ENCODE peak calls at places on chromosomes 6 and 20, in nine cellular contexts. X is coronary artery, E is AG10803, L is fibroblast of mammary gland, I is left lung, R is A549, P is AG04449, T is tibial artery, V is IMR-90. Y is an unnamed sample.

GRCh38 chr20:50467618-50468373 is 42.4 kb upstream of the PTPN1 start:
- DNase-seq in T (no peak), R (peak; percentile 75), I (no peak), P (no peak), X (no peak), L (peak; percentile 55), E (peak; percentile 51), V (peak; percentile 50), Y (no peak)

GRCh38 chr6:142802124-142802523 is 142.9 kb downstream of the HIVEP2 start:
- DNase-seq in X (no peak), V (peak; percentile 99), E (peak; percentile 99), I (no peak), P (peak; percentile 99), R (peak; percentile 69), L (peak; percentile 99), T (no peak), Y (no peak)

GRCh38 chr6:29376003-29376402 is 912 bp upstream of the OR12D3 start:
- DNase-seq in R (peak; percentile 4), X (no peak), T (no peak), P (no peak), E (no peak), L (peak; percentile 1), I (no peak), V (no peak), Y (peak; percentile 33)

GRCh38 chr6:16338577-16339262 is 100.3 kb downstream of the GMPR start:
- DNase-seq in X (no peak), V (peak; percentile 100), L (peak; percentile 100), R (peak; percentile 58), T (peak; percentile 85), E (peak; percentile 100), I (no peak), P (peak; percentile 99), Y (no peak)

GRCh38 chr20:56626367-56627121 is 2.6 kb upstream of the TFAP2C start:
- DNase-seq in T (no peak), P (no peak), E (peak; percentile 36), V (no peak), L (peak; percentile 41), I (peak; percentile 71), R (peak; percentile 45), X (no peak), Y (peak; percentile 52)

GRCh38 chr20:50516935-50517816 is 7.0 kb downstream of the PTPN1 start:
- DNase-seq in P (no peak), E (no peak), T (no peak), L (no peak), I (no peak), V (no peak), R (no peak), X (no peak), Y (no peak)

GRCh38 chr6:42083530-42083929 is 33.2 kb downstream of the TAF8 start:
- DNase-seq in E (no peak), X (no peak), P (no peak), I (peak; percentile 12), L (no peak), T (no peak), V (no peak), R (no peak), Y (no peak)

GRCh38 chr6:98777762-98778161 is 56.6 kb upstream of the POU3F2 start:
- DNase-seq in L (no peak), X (no peak), R (no peak), I (no peak), V (no peak), E (no peak), T (no peak), P (no peak), Y (peak; percentile 48)

GRCh38 chr6:89574860-89575561 is 63.5 kb downstream of the LYRM2 start:
- DNase-seq in L (no peak), P (no peak), E (no peak), I (no peak), V (no peak), X (no peak), R (no peak), T (no peak), Y (no peak)

GRCh38 chr6:12801141-12801540 is 84.6 kb downstream of the PHACTR1 start:
- DNase-seq in R (no peak), V (no peak), T (no peak), L (no peak), P (no peak), E (peak; percentile 94), I (no peak), X (no peak), Y (no peak)

GRCh38 chr6:47794577-47795135 is 12.8 kb downstream of the OPN5 start:
- DNase-seq in R (no peak), L (no peak), I (no peak), X (no peak), T (no peak), E (no peak), V (no peak), P (no peak), Y (no peak)

GRCh38 chr6:1328129-1328528 is 16.2 kb downstream of the FOXQ1 start:
- DNase-seq in V (no peak), X (no peak), P (no peak), E (no peak), L (no peak), T (no peak), R (no peak), I (no peak), Y (no peak)

GRCh38 chr20:5657190-5657872 is 92.9 kb upstream of the SHLD1 start:
- DNase-seq in V (peak; percentile 99), X (no peak), L (peak; percentile 98), P (peak; percentile 76), R (peak; percentile 97), E (peak; percentile 98), I (no peak), T (peak; percentile 48), Y (no peak)

GRCh38 chr6:26571592-26572296 is 25.0 kb upstream of the ABT1 start:
- DNase-seq in T (peak; percentile 52), V (peak; percentile 90), E (peak; percentile 85), L (peak; percentile 89), X (no peak), R (peak; percentile 90), I (no peak), P (no peak), Y (peak; percentile 50)

GRCh38 chr6:109623288-109623687 is 67.7 kb downstream of the AK9 start:
- DNase-seq in R (no peak), L (no peak), V (no peak), X (no peak), I (no peak), E (no peak), P (no peak), T (no peak), Y (no peak)

GRCh38 chr6:42279144-42279781 is 61.6 kb upstream of the MRPS10 start:
- DNase-seq in L (peak; percentile 72), R (peak; percentile 18), T (no peak), V (peak; percentile 71), X (peak; percentile 56), P (no peak), E (peak; percentile 56), I (peak; percentile 76), Y (no peak)

GRCh38 chr20:51488331-51488730 is 54.2 kb downstream of the NFATC2 start:
- DNase-seq in P (no peak), I (no peak), L (peak; percentile 63), E (no peak), V (no peak), X (no peak), R (no peak), T (no peak), Y (no peak)

GRCh38 chr6:14804001-14804401 is 441.9 kb upstream of the JARID2 start:
- DNase-seq in P (no peak), E (peak; percentile 50), V (no peak), L (no peak), I (no peak), R (no peak), T (no peak), X (no peak), Y (no peak)

GRCh38 chr6:37004044-37004984 is 1.1 kb upstream of the FGD2 start:
- DNase-seq in T (no peak), P (no peak), L (no peak), I (no peak), R (no peak), V (no peak), E (no peak), X (no peak), Y (peak; percentile 68)

GRCh38 chr20:641516-641913 is 11.5 kb downstream of the SRXN1 start:
- DNase-seq in T (no peak), I (no peak), X (no peak), R (peak; percentile 63), E (no peak), V (no peak), P (no peak), L (no peak), Y (no peak)

DNA sequence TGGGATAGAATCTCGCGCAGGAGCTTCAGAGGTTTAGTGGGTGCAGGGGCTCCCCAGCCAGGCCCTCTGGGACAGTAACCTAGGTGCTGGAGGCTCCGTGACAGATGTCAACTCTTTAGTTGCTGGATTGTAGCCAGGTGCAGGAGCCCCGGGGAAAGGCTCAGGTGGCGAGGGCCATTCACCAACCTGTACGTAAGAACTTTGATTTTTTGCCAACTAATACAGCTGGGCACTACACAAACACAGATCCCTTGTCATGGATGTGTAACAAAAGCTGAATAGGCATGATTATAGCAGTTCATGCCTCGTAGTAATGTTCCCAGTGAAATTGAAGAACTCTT is 82.6 kb downstream of the CDC5L start:
- DNase-seq in E (no peak), T (no peak), P (no peak), L (no peak), V (no peak), X (no peak), R (no peak), I (no peak), Y (no peak)
- TF ChIP-seq CTCF in E (no peak), T (no peak), P (no peak), L (no peak), V (no peak), X (no peak), R (no peak), I (no peak), Y (no peak)

DNA sequence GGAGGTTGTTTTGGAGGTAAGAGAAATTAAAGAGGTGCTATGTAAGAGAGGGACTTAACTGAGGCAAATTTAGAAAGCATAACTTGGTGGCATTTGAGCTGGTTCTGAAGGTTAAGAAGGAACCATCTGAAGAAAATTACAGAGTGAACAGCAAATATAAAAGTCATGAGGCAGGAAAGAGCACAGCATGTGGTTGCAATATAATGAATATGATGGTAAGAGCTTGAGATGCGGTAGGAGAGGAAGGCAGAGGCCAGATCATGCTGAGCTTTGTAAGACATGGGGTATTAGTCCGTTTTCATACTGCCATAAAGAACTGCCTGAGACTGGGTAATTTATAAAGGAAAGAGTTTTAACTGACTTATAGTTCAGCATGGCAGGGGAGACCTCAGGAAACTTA is 279.1 kb downstream of the UTRN start:
- DNase-seq in L (no peak), I (no peak), E (no peak), R (no peak), P (no peak), X (no peak), V (no peak), T (no peak), Y (no peak)
- TF ChIP-seq CTCF in L (no peak), I (no peak), E (no peak), R (no peak), P (no peak), X (no peak), V (no peak), T (no peak), Y (no peak)

GRCh38 chr20:58636983-58637421 is 14.1 kb upstream of the STX16 start:
- DNase-seq in P (no peak), L (no peak), I (no peak), R (no peak), T (no peak), V (no peak), X (no peak), E (no peak), Y (no peak)
- TF ChIP-seq CTCF in P (no peak), L (peak; percentile 6), I (no peak), R (no peak), T (no peak), V (peak; percentile 24), X (no peak), E (no peak), Y (no peak)

GRCh38 chr20:24753136-24753535 is 195.9 kb upstream of the CST7 start:
- DNase-seq in T (no peak), P (no peak), E (no peak), V (no peak), L (no peak), R (no peak), I (no peak), X (peak; percentile 64), Y (no peak)
- TF ChIP-seq CTCF in T (no peak), P (no peak), E (no peak), V (no peak), L (no peak), R (no peak), I (no peak), X (no peak), Y (no peak)

Y was measured in GM13976.